ENCODE peak calls at places on chromosomes 2 and 18, in ten cellular contexts. G is RPMI7951, F is progenitor cell of endocrine pancreas, C is T-helper 9 cell, W is colonic mucosa, Y is right cardiac atrium, R is GM12865, A is GM20000, U is Peyer's patch, X is HS-27A. S is an unnamed sample.

GRCh38 chr2:205245652-205246051 is 436.6 kb upstream of the NRP2 start:
- DNase-seq in G (no peak), F (no peak), C (no peak), W (no peak), Y (no peak), R (no peak), A (no peak), U (no peak), X (no peak), S (peak; percentile 30)

GRCh38 chr2:192195548-192196418 is 1.1 kb upstream of the TMEFF2 start:
- DNase-seq in G (peak; percentile 44), F (peak; percentile 13), C (no peak), W (no peak), Y (peak; percentile 42), R (no peak), A (peak; percentile 31), U (no peak), X (no peak), S (peak; percentile 33)

GRCh38 chr2:183903026-183903425 is 695.3 kb upstream of the ZNF804A start:
- DNase-seq in G (no peak), F (no peak), C (no peak), W (no peak), Y (no peak), R (no peak), A (no peak), U (no peak), X (no peak), S (no peak)

GRCh38 chr2:6496376-6496775 is 369.3 kb downstream of the CMPK2 start:
- DNase-seq in G (no peak), F (no peak), C (no peak), W (no peak), Y (no peak), R (no peak), A (no peak), U (no peak), X (no peak), S (no peak)

GRCh38 chr2:215796160-215796559 is 217.2 kb downstream of the MREG start:
- DNase-seq in G (peak; percentile 98), F (no peak), C (no peak), W (peak; percentile 40), Y (no peak), R (no peak), A (no peak), U (no peak), X (no peak), S (peak; percentile 88)

GRCh38 chr2:30282081-30282480 is 50.7 kb downstream of the LBH start:
- DNase-seq in G (no peak), F (no peak), C (no peak), W (no peak), Y (no peak), R (peak; percentile 41), A (no peak), U (peak; percentile 87), X (no peak), S (no peak)

GRCh38 chr2:239731422-239731821 is 293.7 kb downstream of the NDUFA10 start:
- DNase-seq in G (no peak), F (no peak), C (no peak), W (no peak), Y (peak; percentile 5), R (no peak), A (no peak), U (no peak), X (no peak), S (no peak)

GRCh38 chr2:196073521-196073920 is 4.9 kb upstream of the DNAH7 start:
- DNase-seq in G (no peak), F (no peak), C (no peak), W (no peak), Y (no peak), R (no peak), A (no peak), U (no peak), X (no peak), S (no peak)

GRCh38 chr2:42854207-42854818 is 61.9 kb upstream of the HAAO start:
- DNase-seq in G (no peak), F (no peak), C (no peak), W (no peak), Y (peak; percentile 87), R (no peak), A (no peak), U (no peak), X (no peak), S (no peak)

GRCh38 chr2:158894078-158894477 is 74.4 kb upstream of the TANC1 start:
- DNase-seq in G (peak; percentile 72), F (no peak), C (no peak), W (no peak), Y (no peak), R (peak; percentile 9), A (no peak), U (no peak), X (no peak), S (peak; percentile 89)

GRCh38 chr2:197205590-197206215 is 104.9 kb downstream of the ANKRD44 start:
- DNase-seq in G (no peak), F (no peak), C (peak; percentile 51), W (no peak), Y (no peak), R (peak; percentile 79), A (peak; percentile 53), U (peak; percentile 74), X (no peak), S (no peak)

GRCh38 chr2:101899871-101900270 is 91.9 kb upstream of the IL1R2 start:
- DNase-seq in G (no peak), F (no peak), C (no peak), W (no peak), Y (no peak), R (no peak), A (no peak), U (no peak), X (no peak), S (no peak)

GRCh38 chr2:183001948-183002347 is 36.3 kb downstream of the NCKAP1 start:
- DNase-seq in G (no peak), F (no peak), C (no peak), W (no peak), Y (no peak), R (no peak), A (no peak), U (no peak), X (no peak), S (no peak)

GRCh38 chr2:223545406-223545805 is 56.8 kb downstream of the SCG2 start:
- DNase-seq in G (no peak), F (no peak), C (no peak), W (no peak), Y (no peak), R (no peak), A (no peak), U (no peak), X (no peak), S (no peak)

GRCh38 chr2:113180131-113180946 is 6.6 kb downstream of the PSD4 start:
- DNase-seq in G (no peak), F (no peak), C (no peak), W (no peak), Y (no peak), R (no peak), A (no peak), U (no peak), X (no peak), S (no peak)

GRCh38 chr18:21270453-21270852 is 28.4 kb downstream of the GREB1L start:
- DNase-seq in G (no peak), F (no peak), C (no peak), W (no peak), Y (no peak), R (no peak), A (no peak), U (no peak), X (no peak), S (peak; percentile 55)

GRCh38 chr2:59575191-59575590 is 978.3 kb downstream of the BCL11A start:
- DNase-seq in G (no peak), F (no peak), C (no peak), W (no peak), Y (no peak), R (no peak), A (no peak), U (no peak), X (no peak), S (no peak)

GRCh38 chr2:69616755-69617154 is 26.8 kb downstream of the AAK1 start:
- DNase-seq in G (peak; percentile 30), F (no peak), C (peak; percentile 26), W (no peak), Y (no peak), R (peak; percentile 54), A (peak; percentile 54), U (no peak), X (no peak), S (peak; percentile 53)

GRCh38 chr2:108383146-108383830 is 5.5 kb downstream of the SULT1C4 start:
- DNase-seq in G (peak; percentile 34), F (no peak), C (no peak), W (no peak), Y (no peak), R (no peak), A (no peak), U (no peak), X (no peak), S (no peak)

GRCh38 chr2:191666733-191667132 is 11.2 kb upstream of the NABP1 start:
- DNase-seq in G (peak; percentile 45), F (no peak), C (no peak), W (no peak), Y (no peak), R (peak; percentile 82), A (peak; percentile 25), U (no peak), X (no peak), S (peak; percentile 30)

GRCh38 chr2:74109551-74109950 is 38.2 kb downstream of the BOLA3 start:
- DNase-seq in G (no peak), F (no peak), C (no peak), W (no peak), Y (no peak), R (no peak), A (no peak), U (no peak), X (no peak), S (no peak)

GRCh38 chr18:36440614-36441013 is 143.1 kb downstream of the FHOD3 start:
- DNase-seq in G (peak; percentile 34), F (no peak), C (no peak), W (no peak), Y (no peak), R (no peak), A (no peak), U (no peak), X (no peak), S (peak; percentile 61)

GRCh38 chr18:7177131-7177744 is 53.7 kb upstream of the LRRC30 start:
- DNase-seq in G (peak; percentile 42), F (peak; percentile 32), C (no peak), W (no peak), Y (peak; percentile 56), R (no peak), A (peak; percentile 61), U (no peak), X (peak; percentile 39), S (peak; percentile 76)

GRCh38 chr2:42841344-42841743 is 49.0 kb upstream of the HAAO start:
- DNase-seq in G (no peak), F (no peak), C (no peak), W (no peak), Y (no peak), R (no peak), A (no peak), U (no peak), X (no peak), S (no peak)

GRCh38 chr2:240422683-240423329 is 12.7 kb upstream of the GPC1 start:
- DNase-seq in G (no peak), F (no peak), C (no peak), W (no peak), Y (no peak), R (no peak), A (no peak), U (no peak), X (no peak), S (no peak)

GRCh38 chr2:226086190-226086589 is 686.7 kb downstream of the NYAP2 start:
- DNase-seq in G (no peak), F (no peak), C (no peak), W (no peak), Y (no peak), R (no peak), A (no peak), U (no peak), X (no peak), S (no peak)

GRCh38 chr2:735670-736218 is 58.5 kb upstream of the TMEM18 start:
- DNase-seq in G (no peak), F (no peak), C (no peak), W (no peak), Y (no peak), R (no peak), A (peak; percentile 55), U (no peak), X (no peak), S (no peak)

GRCh38 chr2:20012282-20013060 is at the start of gene MATN3:
- DNase-seq in G (peak; percentile 51), F (peak; percentile 68), C (no peak), W (peak; percentile 48), Y (peak; percentile 72), R (no peak), A (peak; percentile 64), U (no peak), X (no peak), S (peak; percentile 37)

S was measured in A172.